ENCODE peak calls at places on chromosomes 2 and 18, in eight cellular contexts. One of them, this sample, is unnamed.

GRCh38 chr2:63819765-63820717 is 21.7 kb upstream of the UGP2 start:
- DNase-seq in HepG2: peak
- DNase-seq in endothelial cell of umbilical vein: no peak
- DNase-seq in H1: no peak
- DNase-seq in SK-N-SH: no peak
- DNase-seq in HCT116: no peak
- DNase-seq in K562: no peak
- DNase-seq in GM12878: no peak
- DNase-seq in this sample: no peak

GRCh38 chr2:71498261-71498701 is 44.9 kb downstream of the DYSF start:
- DNase-seq in HepG2: peak
- DNase-seq in endothelial cell of umbilical vein: peak
- DNase-seq in H1: no peak
- DNase-seq in SK-N-SH: no peak
- DNase-seq in HCT116: peak
- DNase-seq in K562: no peak
- DNase-seq in GM12878: no peak
- DNase-seq in this sample: no peak

GRCh38 chr2:45841752-45842407 is 190.4 kb downstream of the PRKCE start:
- DNase-seq in HepG2: no peak
- DNase-seq in endothelial cell of umbilical vein: no peak
- DNase-seq in H1: no peak
- DNase-seq in SK-N-SH: no peak
- DNase-seq in HCT116: no peak
- DNase-seq in K562: no peak
- DNase-seq in GM12878: no peak
- DNase-seq in this sample: no peak

GRCh38 chr2:196520610-196521009 is 118.9 kb upstream of the CCDC150 start:
- DNase-seq in HepG2: no peak
- DNase-seq in endothelial cell of umbilical vein: no peak
- DNase-seq in H1: no peak
- DNase-seq in SK-N-SH: no peak
- DNase-seq in HCT116: no peak
- DNase-seq in K562: no peak
- DNase-seq in GM12878: no peak
- DNase-seq in this sample: no peak

GRCh38 chr2:158539176-158539895 is 82.6 kb downstream of the PKP4 start:
- DNase-seq in HepG2: peak
- DNase-seq in endothelial cell of umbilical vein: peak
- DNase-seq in H1: no peak
- DNase-seq in SK-N-SH: no peak
- DNase-seq in HCT116: peak
- DNase-seq in K562: no peak
- DNase-seq in GM12878: no peak
- DNase-seq in this sample: peak

GRCh38 chr2:25331686-25332365 is 9.9 kb downstream of the DNMT3A start:
- DNase-seq in HepG2: no peak
- DNase-seq in endothelial cell of umbilical vein: no peak
- DNase-seq in H1: no peak
- DNase-seq in SK-N-SH: no peak
- DNase-seq in HCT116: no peak
- DNase-seq in K562: no peak
- DNase-seq in GM12878: no peak
- DNase-seq in this sample: no peak

GRCh38 chr2:84782717-84783442 is 98.0 kb downstream of the TRABD2A start:
- DNase-seq in HepG2: no peak
- DNase-seq in endothelial cell of umbilical vein: no peak
- DNase-seq in H1: no peak
- DNase-seq in SK-N-SH: no peak
- DNase-seq in HCT116: no peak
- DNase-seq in K562: no peak
- DNase-seq in GM12878: no peak
- DNase-seq in this sample: no peak

GRCh38 chr2:212940816-212941215 is 210.6 kb downstream of the IKZF2 start:
- DNase-seq in HepG2: no peak
- DNase-seq in endothelial cell of umbilical vein: peak
- DNase-seq in H1: no peak
- DNase-seq in SK-N-SH: no peak
- DNase-seq in HCT116: peak
- DNase-seq in K562: no peak
- DNase-seq in GM12878: no peak
- DNase-seq in this sample: no peak

GRCh38 chr18:293557-293956 is 25.7 kb upstream of the THOC1 start:
- DNase-seq in HepG2: no peak
- DNase-seq in endothelial cell of umbilical vein: peak
- DNase-seq in H1: no peak
- DNase-seq in SK-N-SH: no peak
- DNase-seq in HCT116: no peak
- DNase-seq in K562: no peak
- DNase-seq in GM12878: no peak
- DNase-seq in this sample: no peak

GRCh38 chr2:221610675-221611074 is 38.6 kb upstream of the EPHA4 start:
- DNase-seq in HepG2: no peak
- DNase-seq in endothelial cell of umbilical vein: no peak
- DNase-seq in H1: no peak
- DNase-seq in SK-N-SH: no peak
- DNase-seq in HCT116: no peak
- DNase-seq in K562: no peak
- DNase-seq in GM12878: no peak
- DNase-seq in this sample: no peak

GRCh38 chr18:50877545-50878265 is 1.2 kb upstream of the ME2 start:
- DNase-seq in HepG2: no peak
- DNase-seq in endothelial cell of umbilical vein: no peak
- DNase-seq in H1: no peak
- DNase-seq in SK-N-SH: no peak
- DNase-seq in HCT116: no peak
- DNase-seq in K562: no peak
- DNase-seq in GM12878: no peak
- DNase-seq in this sample: no peak

GRCh38 chr18:45825258-45825744 is at the start of gene SIGLEC15:
- DNase-seq in HepG2: no peak
- DNase-seq in endothelial cell of umbilical vein: no peak
- DNase-seq in H1: no peak
- DNase-seq in SK-N-SH: no peak
- DNase-seq in HCT116: no peak
- DNase-seq in K562: no peak
- DNase-seq in GM12878: no peak
- DNase-seq in this sample: peak

GRCh38 chr2:102138331-102138730 is 4.2 kb upstream of the IL1R1 start:
- DNase-seq in HepG2: no peak
- DNase-seq in endothelial cell of umbilical vein: no peak
- DNase-seq in H1: no peak
- DNase-seq in SK-N-SH: no peak
- DNase-seq in HCT116: no peak
- DNase-seq in K562: no peak
- DNase-seq in GM12878: no peak
- DNase-seq in this sample: no peak

GRCh38 chr2:204468689-204469429 is 76.4 kb upstream of the PARD3B start:
- DNase-seq in HepG2: no peak
- DNase-seq in endothelial cell of umbilical vein: no peak
- DNase-seq in H1: no peak
- DNase-seq in SK-N-SH: no peak
- DNase-seq in HCT116: no peak
- DNase-seq in K562: no peak
- DNase-seq in GM12878: no peak
- DNase-seq in this sample: no peak

GRCh38 chr2:235644191-235644590 is 150.3 kb downstream of the AGAP1 start:
- DNase-seq in HepG2: no peak
- DNase-seq in endothelial cell of umbilical vein: no peak
- DNase-seq in H1: no peak
- DNase-seq in SK-N-SH: peak
- DNase-seq in HCT116: no peak
- DNase-seq in K562: no peak
- DNase-seq in GM12878: no peak
- DNase-seq in this sample: no peak

GRCh38 chr2:120343433-120344105 is 2.4 kb upstream of the INHBB start:
- DNase-seq in HepG2: peak
- DNase-seq in endothelial cell of umbilical vein: peak
- DNase-seq in H1: peak
- DNase-seq in SK-N-SH: peak
- DNase-seq in HCT116: peak
- DNase-seq in K562: peak
- DNase-seq in GM12878: no peak
- DNase-seq in this sample: no peak

GRCh38 chr18:22348521-22349316 is 69.0 kb downstream of the CTAGE1 start:
- DNase-seq in HepG2: no peak
- DNase-seq in endothelial cell of umbilical vein: peak
- DNase-seq in H1: peak
- DNase-seq in SK-N-SH: no peak
- DNase-seq in HCT116: no peak
- DNase-seq in K562: no peak
- DNase-seq in GM12878: no peak
- DNase-seq in this sample: no peak

GRCh38 chr18:79405781-79406575 is 10.2 kb downstream of the NFATC1 start:
- DNase-seq in HepG2: no peak
- DNase-seq in endothelial cell of umbilical vein: peak
- DNase-seq in H1: no peak
- DNase-seq in SK-N-SH: no peak
- DNase-seq in HCT116: no peak
- DNase-seq in K562: no peak
- DNase-seq in GM12878: peak
- DNase-seq in this sample: no peak
- TF ChIP-seq POLR2AphosphoS5 in HepG2: no peak
- TF ChIP-seq POLR2AphosphoS5 in endothelial cell of umbilical vein: no peak
- TF ChIP-seq POLR2AphosphoS5 in H1: no peak
- TF ChIP-seq POLR2AphosphoS5 in SK-N-SH: no peak
- TF ChIP-seq POLR2AphosphoS5 in HCT116: no peak
- TF ChIP-seq POLR2AphosphoS5 in K562: no peak
- TF ChIP-seq POLR2AphosphoS5 in GM12878: peak
- TF ChIP-seq POLR2AphosphoS5 in this sample: no peak

GRCh38 chr2:86199834-86200177 is 549 bp downstream of the MRPL35 start:
- DNase-seq in HepG2: no peak
- DNase-seq in endothelial cell of umbilical vein: no peak
- DNase-seq in H1: no peak
- DNase-seq in SK-N-SH: peak
- DNase-seq in HCT116: no peak
- DNase-seq in K562: no peak
- DNase-seq in GM12878: no peak
- DNase-seq in this sample: no peak

GRCh38 chr2:86201951-86202692 is 2.9 kb downstream of the MRPL35 start:
- DNase-seq in HepG2: no peak
- DNase-seq in endothelial cell of umbilical vein: peak
- DNase-seq in H1: no peak
- DNase-seq in SK-N-SH: no peak
- DNase-seq in HCT116: no peak
- DNase-seq in K562: peak
- DNase-seq in GM12878: no peak
- DNase-seq in this sample: no peak

GRCh38 chr2:86204458-86204857 is 5.2 kb downstream of the MRPL35 start:
- DNase-seq in HepG2: no peak
- DNase-seq in endothelial cell of umbilical vein: no peak
- DNase-seq in H1: no peak
- DNase-seq in SK-N-SH: no peak
- DNase-seq in HCT116: no peak
- DNase-seq in K562: peak
- DNase-seq in GM12878: no peak
- DNase-seq in this sample: no peak

GRCh38 chr2:86202702-86203101 is 3.4 kb downstream of the MRPL35 start:
- DNase-seq in HepG2: no peak
- DNase-seq in endothelial cell of umbilical vein: no peak
- DNase-seq in H1: no peak
- DNase-seq in SK-N-SH: no peak
- DNase-seq in HCT116: no peak
- DNase-seq in K562: no peak
- DNase-seq in GM12878: no peak
- DNase-seq in this sample: no peak

DNA sequence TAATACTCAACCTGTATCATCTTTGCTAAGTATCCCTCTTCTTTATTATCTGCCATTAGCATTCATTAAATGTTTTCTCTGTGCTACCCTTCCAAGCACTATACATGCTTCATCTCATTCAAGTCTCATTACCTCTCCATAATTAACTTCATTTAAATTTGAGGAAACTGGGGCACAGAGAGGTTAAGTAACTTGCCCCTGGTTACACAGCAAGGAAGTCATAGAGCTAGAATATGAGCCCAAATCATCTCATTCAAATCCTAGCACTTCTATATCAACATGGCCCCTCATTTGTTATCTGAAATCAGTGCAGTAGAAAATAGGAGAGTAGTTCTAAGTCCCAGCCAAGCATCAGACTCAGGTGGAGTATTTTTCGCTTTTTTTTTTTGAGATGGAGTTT is 4.4 kb downstream of the MRPL35 start:
- DNase-seq in HepG2: no peak
- DNase-seq in endothelial cell of umbilical vein: no peak
- DNase-seq in H1: no peak
- DNase-seq in SK-N-SH: no peak
- DNase-seq in HCT116: no peak
- DNase-seq in K562: no peak
- DNase-seq in GM12878: no peak
- DNase-seq in this sample: no peak
- H3K4me3 ChIP-seq in HepG2: no peak
- H3K4me3 ChIP-seq in endothelial cell of umbilical vein: no peak
- H3K4me3 ChIP-seq in H1: no peak
- H3K4me3 ChIP-seq in SK-N-SH: no peak
- H3K4me3 ChIP-seq in HCT116: no peak
- H3K4me3 ChIP-seq in K562: no peak
- H3K4me3 ChIP-seq in GM12878: no peak
- H3K4me3 ChIP-seq in this sample: no peak

GRCh38 chr2:241897231-241897916 is 27.8 kb downstream of the RTP5 start:
- DNase-seq in HepG2: no peak
- DNase-seq in endothelial cell of umbilical vein: no peak
- DNase-seq in H1: peak
- DNase-seq in SK-N-SH: peak
- DNase-seq in HCT116: no peak
- DNase-seq in K562: no peak
- DNase-seq in GM12878: no peak
- DNase-seq in this sample: no peak
- H3K9ac ChIP-seq in HepG2: no peak
- H3K9ac ChIP-seq in endothelial cell of umbilical vein: no peak
- H3K9ac ChIP-seq in H1: no peak
- H3K9ac ChIP-seq in SK-N-SH: no peak
- H3K9ac ChIP-seq in HCT116: no peak
- H3K9ac ChIP-seq in K562: no peak
- H3K9ac ChIP-seq in GM12878: no peak
- H3K9ac ChIP-seq in this sample: no peak

DNA sequence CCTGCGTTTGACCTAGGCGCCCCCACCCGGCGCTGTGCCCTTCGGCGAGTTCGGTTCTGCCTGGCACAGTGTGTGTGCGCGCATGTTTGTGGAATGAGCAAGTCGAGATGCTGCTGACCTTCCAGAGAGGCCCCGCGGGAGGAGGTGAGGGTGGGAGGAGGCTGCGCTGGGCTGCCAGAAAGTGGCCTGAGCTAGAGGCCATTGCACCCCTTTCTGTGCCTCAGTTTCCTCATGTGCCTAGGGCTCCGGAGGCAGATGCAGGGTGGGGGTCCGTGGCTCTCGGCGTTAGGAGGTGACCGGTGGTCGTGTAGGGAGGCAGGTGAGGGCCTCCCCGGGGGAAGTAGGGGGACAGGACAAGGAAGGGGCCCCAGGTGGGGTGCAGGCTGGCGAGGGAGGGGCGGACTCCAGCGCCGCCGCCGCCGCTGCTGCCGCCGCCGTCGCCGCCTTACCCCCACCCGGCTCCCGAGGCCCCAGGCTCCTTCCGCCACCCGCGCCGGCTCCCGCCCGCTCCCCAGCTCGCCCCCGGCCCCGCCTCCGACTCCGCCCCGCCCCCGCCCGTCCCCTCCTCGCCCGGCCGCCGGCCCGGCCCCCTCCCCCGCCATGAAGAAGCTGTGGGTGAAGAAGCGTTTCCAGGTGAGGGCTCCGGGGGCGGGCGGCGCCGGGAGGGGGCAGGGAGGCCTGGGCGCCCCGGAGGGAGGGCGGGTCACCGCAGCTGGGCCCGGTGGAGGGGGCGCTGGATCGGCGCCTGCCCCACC is 7.0 kb downstream of the SPEG start:
- DNase-seq in HepG2: no peak
- DNase-seq in endothelial cell of umbilical vein: no peak
- DNase-seq in H1: peak
- DNase-seq in SK-N-SH: peak
- DNase-seq in HCT116: no peak
- DNase-seq in K562: peak
- DNase-seq in GM12878: no peak
- DNase-seq in this sample: no peak
- TF ChIP-seq POLR2AphosphoS5 in HepG2: no peak
- TF ChIP-seq POLR2AphosphoS5 in endothelial cell of umbilical vein: no peak
- TF ChIP-seq POLR2AphosphoS5 in H1: no peak
- TF ChIP-seq POLR2AphosphoS5 in SK-N-SH: no peak
- TF ChIP-seq POLR2AphosphoS5 in HCT116: peak
- TF ChIP-seq POLR2AphosphoS5 in K562: no peak
- TF ChIP-seq POLR2AphosphoS5 in GM12878: no peak
- TF ChIP-seq POLR2AphosphoS5 in this sample: no peak

This sample was measured in SK-N-MC.